ENCODE peak calls at places on chromosomes 6 and 20, in six cellular contexts. One of them, this sample, is unnamed.

GRCh38 chr6:128512296-128512695 is 8.1 kb downstream of the PTPRK start:
- DNase-seq in endothelial cell of umbilical vein: no peak
- DNase-seq in sigmoid colon: no peak
- DNase-seq in upper lobe of right lung: no peak
- DNase-seq in Peyer's patch: no peak
- DNase-seq in spleen: no peak
- DNase-seq in this sample: no peak

GRCh38 chr6:128567029-128567428 is 46.6 kb upstream of the PTPRK start:
- DNase-seq in endothelial cell of umbilical vein: no peak
- DNase-seq in sigmoid colon: no peak
- DNase-seq in upper lobe of right lung: no peak
- DNase-seq in Peyer's patch: no peak
- DNase-seq in spleen: no peak
- DNase-seq in this sample: no peak

GRCh38 chr6:41922154-41922553 is 855 bp downstream of the BYSL start:
- DNase-seq in endothelial cell of umbilical vein: no peak
- DNase-seq in sigmoid colon: no peak
- DNase-seq in upper lobe of right lung: no peak
- DNase-seq in Peyer's patch: no peak
- DNase-seq in spleen: no peak
- DNase-seq in this sample: no peak

GRCh38 chr6:30556714-30556963 is 350 bp upstream of the GNL1 start:
- DNase-seq in endothelial cell of umbilical vein: no peak
- DNase-seq in sigmoid colon: peak; percentile 95
- DNase-seq in upper lobe of right lung: no peak
- DNase-seq in Peyer's patch: peak; percentile 96
- DNase-seq in spleen: peak; percentile 96
- DNase-seq in this sample: peak; percentile 92

GRCh38 chr6:80938131-80938530 is 814.4 kb downstream of the TENT5A start:
- DNase-seq in endothelial cell of umbilical vein: no peak
- DNase-seq in sigmoid colon: no peak
- DNase-seq in upper lobe of right lung: no peak
- DNase-seq in Peyer's patch: no peak
- DNase-seq in spleen: no peak
- DNase-seq in this sample: no peak

GRCh38 chr6:29527126-29527525 is 32.4 kb downstream of the UBD start:
- DNase-seq in endothelial cell of umbilical vein: no peak
- DNase-seq in sigmoid colon: no peak
- DNase-seq in upper lobe of right lung: no peak
- DNase-seq in Peyer's patch: no peak
- DNase-seq in spleen: no peak
- DNase-seq in this sample: no peak

GRCh38 chr6:106421491-106421890 is 61.0 kb downstream of the CRYBG1 start:
- DNase-seq in endothelial cell of umbilical vein: no peak
- DNase-seq in sigmoid colon: no peak
- DNase-seq in upper lobe of right lung: no peak
- DNase-seq in Peyer's patch: no peak
- DNase-seq in spleen: no peak
- DNase-seq in this sample: no peak

GRCh38 chr20:7879883-7880282 is 60.4 kb downstream of the HAO1 start:
- DNase-seq in endothelial cell of umbilical vein: no peak
- DNase-seq in sigmoid colon: no peak
- DNase-seq in upper lobe of right lung: no peak
- DNase-seq in Peyer's patch: no peak
- DNase-seq in spleen: no peak
- DNase-seq in this sample: no peak

GRCh38 chr6:82616386-82617028 is 252.9 kb downstream of the TPBG start:
- DNase-seq in endothelial cell of umbilical vein: no peak
- DNase-seq in sigmoid colon: no peak
- DNase-seq in upper lobe of right lung: no peak
- DNase-seq in Peyer's patch: no peak
- DNase-seq in spleen: no peak
- DNase-seq in this sample: no peak

GRCh38 chr20:54148947-54149764 is 24.6 kb downstream of the CYP24A1 start:
- DNase-seq in endothelial cell of umbilical vein: no peak
- DNase-seq in sigmoid colon: no peak
- DNase-seq in upper lobe of right lung: no peak
- DNase-seq in Peyer's patch: peak; percentile 84
- DNase-seq in spleen: no peak
- DNase-seq in this sample: no peak

GRCh38 chr20:53208110-53208908 is 236.2 kb downstream of the TSHZ2 start:
- DNase-seq in endothelial cell of umbilical vein: no peak
- DNase-seq in sigmoid colon: no peak
- DNase-seq in upper lobe of right lung: no peak
- DNase-seq in Peyer's patch: no peak
- DNase-seq in spleen: no peak
- DNase-seq in this sample: no peak

GRCh38 chr20:4150095-4150492 is 134.7 kb upstream of the RNF24 start:
- DNase-seq in endothelial cell of umbilical vein: peak; percentile 21
- DNase-seq in sigmoid colon: peak; percentile 63
- DNase-seq in upper lobe of right lung: peak; percentile 22
- DNase-seq in Peyer's patch: peak; percentile 42
- DNase-seq in spleen: no peak
- DNase-seq in this sample: no peak

GRCh38 chr6:125808060-125808459 is 17.3 kb downstream of the NCOA7 start:
- DNase-seq in endothelial cell of umbilical vein: no peak
- DNase-seq in sigmoid colon: no peak
- DNase-seq in upper lobe of right lung: no peak
- DNase-seq in Peyer's patch: no peak
- DNase-seq in spleen: no peak
- DNase-seq in this sample: no peak

GRCh38 chr6:39199976-39200375 is 29.3 kb downstream of the KCNK5 start:
- DNase-seq in endothelial cell of umbilical vein: no peak
- DNase-seq in sigmoid colon: no peak
- DNase-seq in upper lobe of right lung: no peak
- DNase-seq in Peyer's patch: no peak
- DNase-seq in spleen: no peak
- DNase-seq in this sample: no peak

GRCh38 chr6:161227004-161227950 is 46.6 kb downstream of the AGPAT4 start:
- DNase-seq in endothelial cell of umbilical vein: peak; percentile 30
- DNase-seq in sigmoid colon: no peak
- DNase-seq in upper lobe of right lung: no peak
- DNase-seq in Peyer's patch: no peak
- DNase-seq in spleen: no peak
- DNase-seq in this sample: no peak

GRCh38 chr6:147023581-147023980 is 180.6 kb upstream of the STXBP5 start:
- DNase-seq in endothelial cell of umbilical vein: no peak
- DNase-seq in sigmoid colon: no peak
- DNase-seq in upper lobe of right lung: no peak
- DNase-seq in Peyer's patch: no peak
- DNase-seq in spleen: no peak
- DNase-seq in this sample: no peak

GRCh38 chr6:143775326-143775725 is 67.8 kb upstream of the LTV1 start:
- DNase-seq in endothelial cell of umbilical vein: no peak
- DNase-seq in sigmoid colon: no peak
- DNase-seq in upper lobe of right lung: no peak
- DNase-seq in Peyer's patch: no peak
- DNase-seq in spleen: no peak
- DNase-seq in this sample: no peak

GRCh38 chr6:64330694-64331309 is 695.2 kb downstream of the PHF3 start:
- DNase-seq in endothelial cell of umbilical vein: peak; percentile 36
- DNase-seq in sigmoid colon: peak; percentile 70
- DNase-seq in upper lobe of right lung: peak; percentile 80
- DNase-seq in Peyer's patch: peak; percentile 85
- DNase-seq in spleen: no peak
- DNase-seq in this sample: no peak

GRCh38 chr6:55758156-55758942 is 117.0 kb downstream of the BMP5 start:
- DNase-seq in endothelial cell of umbilical vein: peak; percentile 46
- DNase-seq in sigmoid colon: no peak
- DNase-seq in upper lobe of right lung: no peak
- DNase-seq in Peyer's patch: no peak
- DNase-seq in spleen: no peak
- DNase-seq in this sample: no peak

GRCh38 chr20:47854687-47855212 is 69.5 kb upstream of the SULF2 start:
- DNase-seq in endothelial cell of umbilical vein: peak; percentile 64
- DNase-seq in sigmoid colon: no peak
- DNase-seq in upper lobe of right lung: no peak
- DNase-seq in Peyer's patch: no peak
- DNase-seq in spleen: no peak
- DNase-seq in this sample: no peak

GRCh38 chr6:2226775-2227174 is 18.6 kb downstream of the GMDS start:
- DNase-seq in endothelial cell of umbilical vein: no peak
- DNase-seq in sigmoid colon: no peak
- DNase-seq in upper lobe of right lung: no peak
- DNase-seq in Peyer's patch: no peak
- DNase-seq in spleen: no peak
- DNase-seq in this sample: no peak

GRCh38 chr6:151482290-151482689 is 11.5 kb upstream of the CCDC170 start:
- DNase-seq in endothelial cell of umbilical vein: peak; percentile 73
- DNase-seq in sigmoid colon: no peak
- DNase-seq in upper lobe of right lung: no peak
- DNase-seq in Peyer's patch: no peak
- DNase-seq in spleen: no peak
- DNase-seq in this sample: no peak

DNA sequence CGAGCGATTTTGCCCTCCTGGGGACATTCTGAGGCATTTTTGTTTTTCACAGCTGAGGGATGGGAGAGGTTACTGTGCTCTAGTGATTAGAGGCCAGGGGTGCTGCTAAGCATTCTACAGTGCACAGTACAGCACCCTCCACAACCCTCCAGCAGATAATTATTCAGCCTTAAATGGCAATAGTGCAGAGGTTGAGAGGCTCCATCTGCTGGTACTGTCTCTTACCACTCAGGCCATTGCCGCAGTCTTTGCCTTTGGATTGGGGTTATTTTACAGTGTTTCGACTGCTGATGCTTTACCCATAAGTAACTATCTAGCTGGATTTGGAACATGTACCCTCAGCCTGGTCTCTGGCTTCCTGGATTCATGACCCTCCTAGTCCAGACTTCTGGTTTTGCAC is 705.3 kb downstream of the KIF16B start:
- DNase-seq in endothelial cell of umbilical vein: no peak
- DNase-seq in sigmoid colon: no peak
- DNase-seq in upper lobe of right lung: no peak
- DNase-seq in Peyer's patch: no peak
- DNase-seq in spleen: no peak
- DNase-seq in this sample: no peak
- TF ChIP-seq CTCF in endothelial cell of umbilical vein: no peak
- TF ChIP-seq CTCF in sigmoid colon: no peak
- TF ChIP-seq CTCF in upper lobe of right lung: no peak
- TF ChIP-seq CTCF in Peyer's patch: no peak
- TF ChIP-seq CTCF in spleen: no peak
- TF ChIP-seq CTCF in this sample: no peak

GRCh38 chr20:33373735-33374605 is 27.3 kb downstream of the CDK5RAP1 start:
- DNase-seq in endothelial cell of umbilical vein: peak; percentile 11
- DNase-seq in sigmoid colon: no peak
- DNase-seq in upper lobe of right lung: no peak
- DNase-seq in Peyer's patch: no peak
- DNase-seq in spleen: no peak
- DNase-seq in this sample: no peak
- H3K4me1 ChIP-seq in endothelial cell of umbilical vein: no peaks in the 10 kb centered on the region
- H3K4me1 ChIP-seq in sigmoid colon: no peaks in the 10 kb centered on the region
- H3K4me1 ChIP-seq in upper lobe of right lung: no peaks in the 10 kb centered on the region
- H3K4me1 ChIP-seq in Peyer's patch: no peaks in the 10 kb centered on the region
- H3K4me1 ChIP-seq in spleen: no peaks in the 10 kb centered on the region
- H3K4me1 ChIP-seq in this sample: no peaks in the 10 kb centered on the region

GRCh38 chr6:5215181-5215580 is 45.6 kb downstream of the LYRM4 start:
- DNase-seq in endothelial cell of umbilical vein: peak; percentile 52
- DNase-seq in sigmoid colon: no peak
- DNase-seq in upper lobe of right lung: no peak
- DNase-seq in Peyer's patch: no peak
- DNase-seq in spleen: no peak
- DNase-seq in this sample: no peak

GRCh38 chr6:5215799-5216198 is 45.0 kb downstream of the LYRM4 start:
- DNase-seq in endothelial cell of umbilical vein: no peak
- DNase-seq in sigmoid colon: no peak
- DNase-seq in upper lobe of right lung: no peak
- DNase-seq in Peyer's patch: no peak
- DNase-seq in spleen: no peak
- DNase-seq in this sample: no peak

GRCh38 chr6:5214570-5215052 is 46.1 kb downstream of the LYRM4 start:
- DNase-seq in endothelial cell of umbilical vein: peak; percentile 46
- DNase-seq in sigmoid colon: no peak
- DNase-seq in upper lobe of right lung: no peak
- DNase-seq in Peyer's patch: no peak
- DNase-seq in spleen: no peak
- DNase-seq in this sample: peak; percentile 72

GRCh38 chr6:5219292-5219691 is 41.5 kb downstream of the LYRM4 start:
- DNase-seq in endothelial cell of umbilical vein: no peak
- DNase-seq in sigmoid colon: no peak
- DNase-seq in upper lobe of right lung: no peak
- DNase-seq in Peyer's patch: no peak
- DNase-seq in spleen: no peak
- DNase-seq in this sample: no peak

GRCh38 chr6:5213851-5214507 is 46.8 kb downstream of the LYRM4 start:
- DNase-seq in endothelial cell of umbilical vein: no peak
- DNase-seq in sigmoid colon: no peak
- DNase-seq in upper lobe of right lung: no peak
- DNase-seq in Peyer's patch: no peak
- DNase-seq in spleen: no peak
- DNase-seq in this sample: peak; percentile 51
- TF ChIP-seq CTCF in endothelial cell of umbilical vein: no peak
- TF ChIP-seq CTCF in sigmoid colon: no peak
- TF ChIP-seq CTCF in upper lobe of right lung: no peak
- TF ChIP-seq CTCF in Peyer's patch: no peak
- TF ChIP-seq CTCF in spleen: no peak
- TF ChIP-seq CTCF in this sample: peak; percentile 42

GRCh38 chr6:4613381-4613780 is 162.8 kb upstream of the CDYL start:
- DNase-seq in endothelial cell of umbilical vein: no peak
- DNase-seq in sigmoid colon: peak; percentile 50
- DNase-seq in upper lobe of right lung: no peak
- DNase-seq in Peyer's patch: no peak
- DNase-seq in spleen: no peak
- DNase-seq in this sample: no peak
- H3K4me1 ChIP-seq in endothelial cell of umbilical vein: peaks cover 12% of the 10 kb centered on the region
- H3K4me1 ChIP-seq in sigmoid colon: no peaks in the 10 kb centered on the region
- H3K4me1 ChIP-seq in upper lobe of right lung: no peaks in the 10 kb centered on the region
- H3K4me1 ChIP-seq in Peyer's patch: no peaks in the 10 kb centered on the region
- H3K4me1 ChIP-seq in spleen: no peaks in the 10 kb centered on the region
- H3K4me1 ChIP-seq in this sample: peaks cover 23% of the 10 kb centered on the region